ENCODE peak calls at places on chromosomes 16 and 17, in seven cellular contexts. R is naive B cell; A is nucleus accumbens; D is SK-N-SH; J is activated CD4-positive, alpha-beta T cell treated with anti-CD3 and anti-CD28 coated beads, Interleukin-2, amount 50 U/mL, for 4 hours; W is GM13977; N is B cell. I is an unnamed sample.

GRCh38 chr16:23581746-23582145 is 14.4 kb downstream of the NDUFAB1 start:
- DNase-seq in R (no peak), A (no peak), D (no peak), J (no peak), W (no peak), N (no peak), I (no peak)

GRCh38 chr16:3401719-3402397 is 843 bp downstream of the ZNF174 start:
- DNase-seq in R (no peak), A (no peak), D (peak), J (no peak), W (peak), N (no peak), I (peak)

GRCh38 chr17:1112875-1113274 is 66.9 kb downstream of the ABR start:
- DNase-seq in R (no peak), A (no peak), D (no peak), J (no peak), W (no peak), N (no peak), I (no peak)

GRCh38 chr16:47815655-47816054 is 340.1 kb downstream of the ABCC12 start:
- DNase-seq in R (no peak), A (no peak), D (no peak), J (no peak), W (no peak), N (no peak), I (peak)

GRCh38 chr17:68511254-68511670 is 968 bp upstream of the PRKAR1A start:
- DNase-seq in R (no peak), A (no peak), D (no peak), J (no peak), W (no peak), N (no peak), I (no peak)

GRCh38 chr16:12551530-12551929 is 252.2 kb downstream of the CPPED1 start:
- DNase-seq in R (no peak), A (no peak), D (no peak), J (no peak), W (no peak), N (no peak), I (no peak)

GRCh38 chr17:45160505-45161287 is 979 bp upstream of the HEXIM2 start:
- DNase-seq in R (no peak), A (peak), D (peak), J (peak), W (no peak), N (peak), I (peak)

GRCh38 chr17:9206160-9206988 is 185.1 kb downstream of the NTN1 start:
- DNase-seq in R (no peak), A (no peak), D (no peak), J (no peak), W (no peak), N (no peak), I (no peak)

GRCh38 chr17:63954402-63955063 is 18.2 kb downstream of the SCN4A start:
- DNase-seq in R (peak), A (no peak), D (peak), J (no peak), W (no peak), N (peak), I (no peak)

GRCh38 chr17:67223924-67224323 is 21.1 kb downstream of the HELZ start:
- DNase-seq in R (no peak), A (no peak), D (peak), J (no peak), W (no peak), N (no peak), I (no peak)

GRCh38 chr16:13873835-13874438 is 46.0 kb upstream of the ERCC4 start:
- DNase-seq in R (no peak), A (no peak), D (peak), J (no peak), W (no peak), N (no peak), I (peak)